ENCODE peak calls at places on chromosomes 7 and 10, in eight cellular contexts. P, D, Q, S, Y, L, G and R are unnamed samples.

GRCh38 chr10:68348265-68348741 is 15.6 kb upstream of the PBLD start:
- DNase-seq in P (no peak), D (peak; percentile 10), Q (no peak), S (peak; percentile 36), Y (peak; percentile 24), L (no peak), G (no peak), R (no peak)

GRCh38 chr10:113987805-113988204 is 55.9 kb upstream of the ADRB1 start:
- DNase-seq in P (no peak), D (no peak), Q (no peak), S (no peak), Y (no peak), L (no peak), G (no peak), R (no peak)

GRCh38 chr7:139767561-139767982 is 10.2 kb downstream of the HIPK2 start:
- DNase-seq in P (no peak), D (peak; percentile 32), Q (no peak), S (no peak), Y (no peak), L (no peak), G (no peak), R (no peak)

GRCh38 chr7:148142660-148143248 is 447.8 kb upstream of the C7orf33 start:
- DNase-seq in P (no peak), D (no peak), Q (no peak), S (peak; percentile 25), Y (no peak), L (no peak), G (no peak), R (no peak)

GRCh38 chr10:104293021-104293420 is 24.0 kb downstream of the GSTO2 start:
- DNase-seq in P (no peak), D (no peak), Q (no peak), S (no peak), Y (no peak), L (no peak), G (no peak), R (no peak)

GRCh38 chr7:20407585-20408466 is 77.1 kb downstream of the ITGB8 start:
- DNase-seq in P (peak; percentile 80), D (no peak), Q (no peak), S (no peak), Y (no peak), L (no peak), G (peak; percentile 91), R (no peak)

GRCh38 chr10:35813219-35813618 is 171.1 kb upstream of the FZD8 start:
- DNase-seq in P (no peak), D (no peak), Q (peak; percentile 14), S (no peak), Y (no peak), L (no peak), G (no peak), R (no peak)

GRCh38 chr10:921471-922414 is 9.8 kb downstream of the LARP4B start:
- DNase-seq in P (no peak), D (no peak), Q (no peak), S (no peak), Y (no peak), L (no peak), G (no peak), R (no peak)

GRCh38 chr10:9579110-9579705 is 1438.5 kb upstream of the CELF2 start:
- DNase-seq in P (no peak), D (no peak), Q (no peak), S (no peak), Y (no peak), L (no peak), G (no peak), R (no peak)

GRCh38 chr7:99473315-99473596 is 566 bp downstream of the ZNF789 start:
- DNase-seq in P (no peak), D (no peak), Q (no peak), S (no peak), Y (no peak), L (no peak), G (peak; percentile 13), R (no peak)

GRCh38 chr10:56351909-56352630 is 9.0 kb downstream of the ZWINT start:
- DNase-seq in P (no peak), D (no peak), Q (no peak), S (no peak), Y (no peak), L (no peak), G (no peak), R (no peak)

GRCh38 chr7:149067869-149068268 is 22.6 kb downstream of the ZNF786 start:
- DNase-seq in P (no peak), D (no peak), Q (no peak), S (no peak), Y (no peak), L (no peak), G (no peak), R (no peak)

GRCh38 chr10:99357691-99358090 is 28.5 kb downstream of the CNNM1 start:
- DNase-seq in P (no peak), D (no peak), Q (no peak), S (no peak), Y (no peak), L (no peak), G (no peak), R (no peak)

GRCh38 chr10:8962249-8962648 is 907.8 kb downstream of the GATA3 start:
- DNase-seq in P (no peak), D (no peak), Q (no peak), S (no peak), Y (no peak), L (no peak), G (no peak), R (no peak)

GRCh38 chr10:58570979-58571378 is 58.3 kb downstream of the BICC1 start:
- DNase-seq in P (no peak), D (no peak), Q (no peak), S (no peak), Y (no peak), L (no peak), G (no peak), R (no peak)

GRCh38 chr10:7547825-7548224 is 118.9 kb downstream of the ITIH5 start:
- DNase-seq in P (no peak), D (no peak), Q (no peak), S (no peak), Y (no peak), L (no peak), G (no peak), R (no peak)

GRCh38 chr10:251982-252582 is 116.8 kb downstream of the ZMYND11 start:
- DNase-seq in P (no peak), D (no peak), Q (no peak), S (no peak), Y (no peak), L (no peak), G (no peak), R (no peak)

GRCh38 chr7:17554341-17555015 is 256.0 kb downstream of the AHR start:
- DNase-seq in P (no peak), D (no peak), Q (no peak), S (no peak), Y (no peak), L (no peak), G (no peak), R (no peak)

GRCh38 chr10:100183482-100183881 is 2.3 kb downstream of the ERLIN1 start:
- DNase-seq in P (no peak), D (no peak), Q (no peak), S (no peak), Y (no peak), L (no peak), G (no peak), R (no peak)

GRCh38 chr10:70652761-70653657 is 19.3 kb upstream of the ADAMTS14 start:
- DNase-seq in P (peak; percentile 78), D (no peak), Q (no peak), S (no peak), Y (no peak), L (peak; percentile 75), G (peak; percentile 89), R (no peak)

GRCh38 chr7:102203218-102203617 is 83.5 kb upstream of the SH2B2 start:
- DNase-seq in P (no peak), D (no peak), Q (no peak), S (no peak), Y (no peak), L (no peak), G (no peak), R (no peak)

GRCh38 chr10:28280652-28281051 is 22.2 kb downstream of the MPP7 start:
- DNase-seq in P (no peak), D (no peak), Q (no peak), S (no peak), Y (no peak), L (no peak), G (no peak), R (no peak)

GRCh38 chr7:2554654-2555053 is 670 bp downstream of the BRAT1 start:
- DNase-seq in P (no peak), D (no peak), Q (no peak), S (no peak), Y (no peak), L (no peak), G (no peak), R (no peak)

GRCh38 chr10:89274928-89275327 is 23.4 kb upstream of the LIPA start:
- DNase-seq in P (no peak), D (no peak), Q (no peak), S (no peak), Y (no peak), L (no peak), G (no peak), R (no peak)

GRCh38 chr7:134071355-134072331 is 55.5 kb upstream of the LRGUK start:
- DNase-seq in P (no peak), D (no peak), Q (no peak), S (no peak), Y (no peak), L (no peak), G (no peak), R (no peak)

GRCh38 chr10:50497758-50498157 is 126.0 kb downstream of the SGMS1 start:
- DNase-seq in P (no peak), D (no peak), Q (no peak), S (no peak), Y (no peak), L (no peak), G (peak; percentile 2), R (no peak)

GRCh38 chr7:105198223-105198622 is 184.2 kb downstream of the KMT2E start:
- DNase-seq in P (no peak), D (no peak), Q (no peak), S (no peak), Y (no peak), L (no peak), G (peak; percentile 30), R (no peak)

GRCh38 chr7:93902777-93903423 is 3.5 kb upstream of the GNGT1 start:
- DNase-seq in P (no peak), D (no peak), Q (no peak), S (no peak), Y (no peak), L (no peak), G (peak; percentile 15), R (no peak)

GRCh38 chr7:29917583-29917982 is 72.0 kb downstream of the SCRN1 start:
- DNase-seq in P (no peak), D (no peak), Q (peak; percentile 41), S (no peak), Y (no peak), L (no peak), G (no peak), R (no peak)